ENCODE peak calls at places on chromosomes 16 and 17, in eight cellular contexts. G is fibroblast of lung; O is foreskin fibroblast; A is CD8-positive, alpha-beta T cell; T is lower leg skin; M is neural progenitor cell; L is Calu3; D is AG04450. P is an unnamed sample.

GRCh38 chr17:4043862-4044261 is 79.6 kb upstream of the ATP2A3 start:
- DNase-seq in G (no peak), O (no peak), A (peak; percentile 58), T (no peak), M (no peak), L (no peak), D (no peak), P (no peak)

GRCh38 chr17:83176272-83176955 is 97.0 kb downstream of the METRNL start:
- DNase-seq in G (no peak), O (no peak), A (no peak), T (peak; percentile 76), M (no peak), L (no peak), D (no peak), P (no peak)

GRCh38 chr17:2485543-2485942 is 26.1 kb downstream of the METTL16 start:
- DNase-seq in G (no peak), O (peak; percentile 7), A (no peak), T (no peak), M (no peak), L (peak; percentile 4), D (no peak), P (no peak)

GRCh38 chr16:69469807-69470561 is 45.6 kb downstream of the CYB5B start:
- DNase-seq in G (no peak), O (no peak), A (no peak), T (peak; percentile 42), M (no peak), L (no peak), D (no peak), P (no peak)

GRCh38 chr17:78138204-78139060 is 7.8 kb upstream of the C17orf99 start:
- DNase-seq in G (no peak), O (no peak), A (no peak), T (no peak), M (no peak), L (no peak), D (no peak), P (no peak)

GRCh38 chr17:79544142-79544914 is 66.5 kb downstream of the RBFOX3 start:
- DNase-seq in G (no peak), O (no peak), A (no peak), T (no peak), M (no peak), L (no peak), D (no peak), P (no peak)

GRCh38 chr17:36949461-36949927 is 740 bp downstream of the AATF start:
- DNase-seq in G (peak; percentile 34), O (no peak), A (no peak), T (no peak), M (peak; percentile 50), L (no peak), D (no peak), P (no peak)

GRCh38 chr16:72246423-72246822 is 74.5 kb upstream of the PMFBP1 start:
- DNase-seq in G (no peak), O (no peak), A (no peak), T (no peak), M (no peak), L (no peak), D (no peak), P (no peak)

GRCh38 chr17:8894673-8895578 is 27.5 kb upstream of the PIK3R6 start:
- DNase-seq in G (peak; percentile 59), O (peak; percentile 77), A (no peak), T (peak; percentile 74), M (peak; percentile 75), L (peak; percentile 58), D (peak; percentile 8), P (peak; percentile 62)

GRCh38 chr17:49576121-49576905 is 642 bp downstream of the NXPH3 start:
- DNase-seq in G (peak; percentile 35), O (peak; percentile 77), A (no peak), T (no peak), M (peak; percentile 85), L (peak; percentile 35), D (no peak), P (no peak)

DNA sequence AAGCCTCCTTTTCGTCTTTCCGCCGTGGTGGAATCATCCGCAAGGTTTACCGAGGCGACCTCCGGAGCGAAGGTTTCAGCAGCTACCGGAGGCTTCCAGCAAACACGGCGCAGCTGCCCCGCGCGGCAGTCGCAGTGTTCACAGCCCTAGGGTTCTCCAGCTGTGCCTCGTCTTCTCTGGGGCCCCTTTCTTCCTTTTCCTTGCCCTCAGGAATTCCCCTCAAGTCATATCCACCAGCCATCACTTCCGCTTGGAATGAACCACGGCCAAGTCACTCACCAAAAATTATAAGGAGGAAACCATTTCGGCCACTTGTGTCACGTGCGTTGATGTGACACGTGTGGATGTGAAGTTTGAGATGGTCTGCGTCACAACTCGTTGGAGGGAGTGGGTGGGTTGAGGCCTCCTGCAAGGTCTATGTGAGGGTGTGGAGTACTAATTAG is 636 bp upstream of the ERN1 start:
- DNase-seq in G (peak; percentile 48), O (peak; percentile 86), A (peak; percentile 26), T (no peak), M (no peak), L (no peak), D (no peak), P (no peak)
- TF ChIP-seq CTCF in G (no peak), O (no peak), A (no peak), T (no peak), M (no peak), L (no peak), D (no peak), P (no peak)

DNA sequence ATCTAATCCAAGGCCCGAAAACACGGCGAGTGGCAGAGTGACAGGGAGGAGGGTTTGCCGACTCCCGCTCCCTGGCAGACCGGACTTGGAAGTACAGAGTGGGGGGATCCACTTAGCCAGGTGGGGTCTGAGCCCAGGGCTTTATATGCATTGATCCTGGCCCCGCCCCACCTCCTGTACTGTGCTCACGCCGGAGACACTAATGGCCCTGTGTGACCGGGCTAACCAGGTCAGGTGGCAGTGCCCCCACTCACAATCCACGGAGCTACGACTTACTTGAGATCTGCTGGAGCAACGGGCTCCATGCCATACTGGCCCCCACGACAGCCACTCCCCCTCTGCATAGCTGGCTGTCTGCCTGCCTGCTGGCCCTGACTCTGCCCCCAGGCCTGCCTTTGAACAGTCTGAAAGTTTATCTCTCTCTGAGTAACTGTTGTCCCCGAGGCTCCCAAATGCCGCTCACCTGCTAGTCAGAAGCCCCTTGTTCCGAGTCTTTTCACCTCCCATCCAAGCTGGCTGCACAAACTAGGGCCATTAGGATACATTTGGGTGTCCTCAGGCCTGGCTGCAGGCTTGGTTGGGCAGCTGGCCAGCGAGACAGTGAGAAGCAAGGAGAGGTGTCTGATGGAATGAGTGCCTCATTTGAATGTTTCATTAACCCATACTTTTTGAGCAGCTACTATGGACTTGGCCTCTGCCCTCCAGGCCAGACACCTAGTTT is 28.0 kb downstream of the CACNA1G start:
- DNase-seq in G (no peak), O (no peak), A (no peak), T (no peak), M (no peak), L (no peak), D (no peak), P (no peak)
- TF ChIP-seq CTCF in G (no peak), O (no peak), A (no peak), T (no peak), M (no peak), L (no peak), D (no peak), P (no peak)

DNA sequence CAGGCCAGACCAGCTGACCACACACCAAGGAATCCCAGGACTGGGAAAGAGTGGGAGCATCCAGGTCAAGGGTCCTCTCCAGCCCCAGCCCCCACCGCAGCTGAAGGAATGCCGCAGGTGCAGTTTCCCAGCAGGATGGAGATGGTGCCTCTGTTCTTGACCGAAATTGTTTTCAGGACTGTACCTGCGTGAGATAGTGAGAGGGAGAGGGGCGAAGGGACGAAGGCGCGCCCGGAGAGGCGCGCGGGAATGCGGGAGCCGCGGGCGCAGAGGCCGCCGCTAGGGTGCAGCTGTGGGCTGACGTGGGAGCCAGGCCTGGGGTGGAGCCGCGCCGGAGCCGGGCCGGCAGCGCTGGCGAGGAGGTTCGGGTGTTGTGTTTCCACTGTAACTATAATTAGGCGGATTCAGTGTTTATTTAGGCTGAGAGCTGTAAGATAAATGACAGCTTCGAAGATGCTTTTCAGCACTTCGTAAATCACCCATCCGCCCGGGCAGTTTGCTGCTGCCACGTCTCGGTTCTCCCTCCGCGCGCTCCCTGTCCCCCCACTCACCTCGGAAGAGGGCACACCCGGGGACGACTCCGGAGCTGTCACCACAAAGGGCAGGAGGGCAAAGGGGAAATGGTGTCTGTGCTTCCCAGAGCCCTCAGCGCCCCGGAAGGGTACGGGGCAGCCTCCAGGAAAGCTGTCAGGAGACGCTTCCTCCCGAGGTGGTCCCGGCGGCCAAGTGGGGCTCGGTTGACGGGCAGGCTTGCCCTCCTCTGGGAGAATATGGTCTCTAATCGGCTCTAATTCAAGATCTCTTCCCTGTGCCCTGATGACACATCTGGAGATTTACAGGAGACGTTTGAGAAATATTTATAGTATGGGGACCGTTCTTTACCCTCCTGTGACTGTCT is 38.2 kb downstream of the HOXB1 start:
- DNase-seq in G (peak; percentile 82), O (peak; percentile 88), A (peak; percentile 60), T (peak; percentile 94), M (peak; percentile 72), L (peak; percentile 90), D (no peak), P (peak; percentile 52)
- TF ChIP-seq CTCF in G (peak; percentile 65), O (peak; percentile 85), A (peak; percentile 83), T (no peak), M (peak; percentile 76), L (peak; percentile 96), D (peak; percentile 83), P (peak; percentile 50)

DNA sequence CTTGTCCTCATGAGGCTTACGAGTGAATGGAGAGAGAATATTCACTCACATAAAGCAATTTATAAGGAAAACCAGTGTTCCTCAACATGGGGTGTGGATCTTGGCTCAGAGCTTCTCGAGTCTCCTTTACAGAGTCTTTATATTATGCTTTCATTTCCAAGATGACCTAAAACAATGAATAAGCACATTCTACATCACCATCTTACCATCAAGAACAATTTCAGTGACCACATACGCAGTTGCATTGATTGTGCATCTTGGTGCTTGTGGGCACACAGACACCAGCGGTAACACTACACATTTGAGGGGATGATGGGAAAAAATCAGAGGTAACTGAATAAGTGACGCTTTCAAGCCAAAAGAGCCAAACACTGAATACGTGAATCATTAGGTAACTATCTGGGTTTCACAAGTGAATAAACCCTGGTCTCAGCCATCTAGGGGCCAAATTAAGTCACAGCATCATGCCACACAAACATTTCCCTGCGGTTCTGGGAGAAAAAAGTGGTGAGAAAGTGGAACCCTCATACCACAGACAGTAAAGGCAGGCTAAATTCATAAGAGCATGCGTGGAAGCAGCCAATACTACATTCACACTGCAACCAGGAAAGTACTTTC is 9.4 kb downstream of the CWC25 start:
- DNase-seq in G (peak; percentile 87), O (peak; percentile 64), A (no peak), T (no peak), M (no peak), L (no peak), D (no peak), P (no peak)
- TF ChIP-seq CTCF in G (peak; percentile 32), O (peak; percentile 35), A (peak; percentile 16), T (no peak), M (peak; percentile 15), L (peak; percentile 55), D (peak; percentile 36), P (no peak)

GRCh38 chr17:76540381-76541300 is 797 bp downstream of the PRCD start:
- DNase-seq in G (peak; percentile 94), O (peak; percentile 98), A (no peak), T (peak; percentile 98), M (peak; percentile 96), L (peak; percentile 89), D (peak; percentile 87), P (peak; percentile 84)
- TF ChIP-seq CTCF in G (peak; percentile 28), O (peak; percentile 8), A (no peak), T (no peak), M (no peak), L (peak; percentile 10), D (no peak), P (no peak)